ENCODE peak calls at places on chromosome 5, in five cellular contexts. One of them, this sample, is unnamed.

GRCh38 chr5:179264641-179265528 is 80.4 kb downstream of the ADAMTS2 start:
- DNase-seq in psoas muscle: no peak
- DNase-seq in HCT116: no peak
- DNase-seq in CD4-positive, CD25-positive, alpha-beta regulatory T cell: no peak
- DNase-seq in MM.1S: no peak
- DNase-seq in this sample: peak; percentile 24

GRCh38 chr5:94082405-94082804 is 341.0 kb upstream of the POU5F2 start:
- DNase-seq in psoas muscle: no peak
- DNase-seq in HCT116: no peak
- DNase-seq in CD4-positive, CD25-positive, alpha-beta regulatory T cell: no peak
- DNase-seq in MM.1S: no peak
- DNase-seq in this sample: no peak

GRCh38 chr5:159324097-159324760 is 6.1 kb downstream of the IL12B start:
- DNase-seq in psoas muscle: no peak
- DNase-seq in HCT116: no peak
- DNase-seq in CD4-positive, CD25-positive, alpha-beta regulatory T cell: no peak
- DNase-seq in MM.1S: no peak
- DNase-seq in this sample: no peak

GRCh38 chr5:107982703-107983425 is 312.1 kb upstream of the EFNA5 start:
- DNase-seq in psoas muscle: no peak
- DNase-seq in HCT116: no peak
- DNase-seq in CD4-positive, CD25-positive, alpha-beta regulatory T cell: no peak
- DNase-seq in MM.1S: no peak
- DNase-seq in this sample: no peak

GRCh38 chr5:135747824-135748223 is 86.6 kb upstream of the SLC25A48 start:
- DNase-seq in psoas muscle: no peak
- DNase-seq in HCT116: no peak
- DNase-seq in CD4-positive, CD25-positive, alpha-beta regulatory T cell: no peak
- DNase-seq in MM.1S: no peak
- DNase-seq in this sample: no peak

GRCh38 chr5:116237917-116238502 is 153.2 kb downstream of the COMMD10 start:
- DNase-seq in psoas muscle: no peak
- DNase-seq in HCT116: peak; percentile 4
- DNase-seq in CD4-positive, CD25-positive, alpha-beta regulatory T cell: peak; percentile 2
- DNase-seq in MM.1S: no peak
- DNase-seq in this sample: no peak

GRCh38 chr5:139833525-139833924 is 37.9 kb downstream of the PSD2 start:
- DNase-seq in psoas muscle: no peak
- DNase-seq in HCT116: no peak
- DNase-seq in CD4-positive, CD25-positive, alpha-beta regulatory T cell: no peak
- DNase-seq in MM.1S: no peak
- DNase-seq in this sample: no peak

GRCh38 chr5:51860532-51861018 is 477.3 kb downstream of the ISL1 start:
- DNase-seq in psoas muscle: no peak
- DNase-seq in HCT116: peak; percentile 2
- DNase-seq in CD4-positive, CD25-positive, alpha-beta regulatory T cell: no peak
- DNase-seq in MM.1S: no peak
- DNase-seq in this sample: no peak

GRCh38 chr5:31936699-31937098 is 237.4 kb downstream of the GOLPH3 start:
- DNase-seq in psoas muscle: no peak
- DNase-seq in HCT116: no peak
- DNase-seq in CD4-positive, CD25-positive, alpha-beta regulatory T cell: no peak
- DNase-seq in MM.1S: no peak
- DNase-seq in this sample: no peak

GRCh38 chr5:174733091-174733690 is 8.8 kb downstream of the MSX2 start:
- DNase-seq in psoas muscle: no peak
- DNase-seq in HCT116: no peak
- DNase-seq in CD4-positive, CD25-positive, alpha-beta regulatory T cell: no peak
- DNase-seq in MM.1S: no peak
- DNase-seq in this sample: no peak

GRCh38 chr5:14463629-14464028 is 118.0 kb upstream of the OTULINL start:
- DNase-seq in psoas muscle: no peak
- DNase-seq in HCT116: no peak
- DNase-seq in CD4-positive, CD25-positive, alpha-beta regulatory T cell: no peak
- DNase-seq in MM.1S: no peak
- DNase-seq in this sample: no peak

GRCh38 chr5:180329138-180329435 is 24.0 kb downstream of the GFPT2 start:
- DNase-seq in psoas muscle: no peak
- DNase-seq in HCT116: no peak
- DNase-seq in CD4-positive, CD25-positive, alpha-beta regulatory T cell: no peak
- DNase-seq in MM.1S: no peak
- DNase-seq in this sample: no peak

GRCh38 chr5:113510836-113511451 is 2.5 kb upstream of the YTHDC2 start:
- DNase-seq in psoas muscle: no peak
- DNase-seq in HCT116: peak; percentile 39
- DNase-seq in CD4-positive, CD25-positive, alpha-beta regulatory T cell: peak; percentile 49
- DNase-seq in MM.1S: peak; percentile 65
- DNase-seq in this sample: no peak

GRCh38 chr5:24141046-24141445 is 503.7 kb downstream of the CDH10 start:
- DNase-seq in psoas muscle: peak; percentile 48
- DNase-seq in HCT116: no peak
- DNase-seq in CD4-positive, CD25-positive, alpha-beta regulatory T cell: no peak
- DNase-seq in MM.1S: no peak
- DNase-seq in this sample: no peak

GRCh38 chr5:87329114-87329513 is 61.4 kb downstream of the RASA1 start:
- DNase-seq in psoas muscle: no peak
- DNase-seq in HCT116: no peak
- DNase-seq in CD4-positive, CD25-positive, alpha-beta regulatory T cell: no peak
- DNase-seq in MM.1S: no peak
- DNase-seq in this sample: no peak

GRCh38 chr5:72510610-72511121 is 3.5 kb upstream of the ZNF366 start:
- DNase-seq in psoas muscle: peak; percentile 85
- DNase-seq in HCT116: no peak
- DNase-seq in CD4-positive, CD25-positive, alpha-beta regulatory T cell: no peak
- DNase-seq in MM.1S: no peak
- DNase-seq in this sample: no peak

GRCh38 chr5:128201065-128201926 is 117.7 kb downstream of the SLC12A2 start:
- DNase-seq in psoas muscle: peak; percentile 89
- DNase-seq in HCT116: no peak
- DNase-seq in CD4-positive, CD25-positive, alpha-beta regulatory T cell: peak; percentile 80
- DNase-seq in MM.1S: peak; percentile 75
- DNase-seq in this sample: peak; percentile 93

GRCh38 chr5:115472601-115473000 is 72.0 kb downstream of the FEM1C start:
- DNase-seq in psoas muscle: peak; percentile 63
- DNase-seq in HCT116: no peak
- DNase-seq in CD4-positive, CD25-positive, alpha-beta regulatory T cell: no peak
- DNase-seq in MM.1S: no peak
- DNase-seq in this sample: no peak

GRCh38 chr5:64947031-64947430 is 178.3 kb downstream of the CWC27 start:
- DNase-seq in psoas muscle: no peak
- DNase-seq in HCT116: no peak
- DNase-seq in CD4-positive, CD25-positive, alpha-beta regulatory T cell: no peak
- DNase-seq in MM.1S: no peak
- DNase-seq in this sample: no peak

GRCh38 chr5:139671096-139671841 is 23.1 kb downstream of the CXXC5 start:
- DNase-seq in psoas muscle: no peak
- DNase-seq in HCT116: no peak
- DNase-seq in CD4-positive, CD25-positive, alpha-beta regulatory T cell: no peak
- DNase-seq in MM.1S: peak; percentile 63
- DNase-seq in this sample: no peak

GRCh38 chr5:53825926-53826325 is 265.5 kb downstream of the NDUFS4 start:
- DNase-seq in psoas muscle: no peak
- DNase-seq in HCT116: no peak
- DNase-seq in CD4-positive, CD25-positive, alpha-beta regulatory T cell: no peak
- DNase-seq in MM.1S: no peak
- DNase-seq in this sample: no peak

GRCh38 chr5:178376906-178377582 is 144.4 kb upstream of the PHYKPL start:
- DNase-seq in psoas muscle: no peak
- DNase-seq in HCT116: no peak
- DNase-seq in CD4-positive, CD25-positive, alpha-beta regulatory T cell: no peak
- DNase-seq in MM.1S: no peak
- DNase-seq in this sample: no peak

GRCh38 chr5:136432705-136433104 is 67.4 kb upstream of the TRPC7 start:
- DNase-seq in psoas muscle: no peak
- DNase-seq in HCT116: no peak
- DNase-seq in CD4-positive, CD25-positive, alpha-beta regulatory T cell: no peak
- DNase-seq in MM.1S: no peak
- DNase-seq in this sample: no peak

GRCh38 chr5:9350301-9350797 is 195.5 kb downstream of the SEMA5A start:
- DNase-seq in psoas muscle: no peak
- DNase-seq in HCT116: no peak
- DNase-seq in CD4-positive, CD25-positive, alpha-beta regulatory T cell: no peak
- DNase-seq in MM.1S: no peak
- DNase-seq in this sample: no peak

DNA sequence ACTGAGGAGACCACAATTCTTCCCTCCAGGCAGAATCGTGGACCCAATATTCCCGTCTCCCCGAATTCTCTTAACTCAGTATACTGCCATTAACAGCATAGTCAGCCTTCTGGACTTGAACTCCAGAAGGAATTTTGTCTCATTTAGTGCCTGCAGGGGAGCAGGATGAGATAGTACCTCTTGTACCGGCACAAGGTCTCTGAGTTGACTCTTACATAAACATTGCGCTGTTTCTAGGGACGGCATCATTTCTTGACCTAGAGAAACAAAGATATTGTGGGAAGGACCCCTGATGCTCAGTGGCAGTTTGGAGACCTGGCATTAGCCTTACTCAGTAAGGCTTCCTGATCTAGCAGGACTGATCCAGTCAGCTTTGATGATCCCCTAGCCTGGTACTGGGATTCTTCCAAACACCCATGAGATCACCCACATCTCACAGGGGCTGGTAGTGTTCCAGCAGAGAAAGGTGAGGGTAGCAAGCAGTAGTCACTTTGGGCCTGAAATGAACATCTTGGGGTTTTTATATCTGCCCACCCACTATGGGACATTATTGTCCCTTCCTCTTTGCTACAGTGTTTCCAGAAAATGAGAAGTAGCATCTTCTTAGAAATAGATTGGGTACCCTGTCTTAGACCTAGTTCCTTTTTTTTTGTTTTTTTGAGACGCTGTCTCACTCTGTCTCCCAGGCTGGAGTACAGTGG is 249.0 kb upstream of the ANKRD55 start:
- DNase-seq in psoas muscle: no peak
- DNase-seq in HCT116: no peak
- DNase-seq in CD4-positive, CD25-positive, alpha-beta regulatory T cell: no peak
- DNase-seq in MM.1S: no peak
- DNase-seq in this sample: no peak
- H3K4me3 ChIP-seq in psoas muscle: peak overlapping the region; percentile 72
- H3K4me3 ChIP-seq in HCT116: no peak overlapping the region
- H3K4me3 ChIP-seq in CD4-positive, CD25-positive, alpha-beta regulatory T cell: peak overlapping the region; percentile 85
- H3K4me3 ChIP-seq in MM.1S: peak overlapping the region; percentile 69
- H3K4me3 ChIP-seq in this sample: peak overlapping the region; percentile 67

GRCh38 chr5:170397059-170397458 is 7.9 kb upstream of the KCNMB1 start:
- DNase-seq in psoas muscle: no peak
- DNase-seq in HCT116: no peak
- DNase-seq in CD4-positive, CD25-positive, alpha-beta regulatory T cell: no peak
- DNase-seq in MM.1S: no peak
- DNase-seq in this sample: no peak
- H3K27ac ChIP-seq in psoas muscle: no peak overlapping the region
- H3K27ac ChIP-seq in HCT116: no peak overlapping the region
- H3K27ac ChIP-seq in CD4-positive, CD25-positive, alpha-beta regulatory T cell: no peak overlapping the region
- H3K27ac ChIP-seq in MM.1S: no peak overlapping the region
- H3K27ac ChIP-seq in this sample: no peak overlapping the region

DNA sequence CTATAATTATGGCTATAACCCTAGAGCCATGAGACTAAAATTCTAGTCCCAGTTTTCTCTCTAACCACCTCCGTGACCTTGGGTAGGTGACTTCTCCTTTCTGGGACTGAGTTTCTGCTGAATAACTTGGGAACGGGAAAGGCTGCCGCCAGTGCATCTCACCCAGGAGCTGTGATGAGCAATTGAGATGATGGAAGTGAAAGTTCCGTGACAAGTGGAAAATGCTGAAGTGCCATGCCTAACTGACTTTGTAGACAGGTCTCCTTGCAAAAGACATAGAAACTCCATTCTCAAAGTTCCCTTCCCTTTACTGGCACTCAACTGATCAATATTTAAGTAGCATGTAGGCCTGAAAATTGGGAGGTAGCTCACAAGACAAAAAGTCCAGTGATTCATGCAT is 6.3 kb upstream of the ADAM19 start:
- DNase-seq in psoas muscle: no peak
- DNase-seq in HCT116: no peak
- DNase-seq in CD4-positive, CD25-positive, alpha-beta regulatory T cell: no peak
- DNase-seq in MM.1S: no peak
- DNase-seq in this sample: no peak
- H3K4me3 ChIP-seq in psoas muscle: no peak overlapping the region
- H3K4me3 ChIP-seq in HCT116: no peak overlapping the region
- H3K4me3 ChIP-seq in CD4-positive, CD25-positive, alpha-beta regulatory T cell: no peak overlapping the region
- H3K4me3 ChIP-seq in MM.1S: no peak overlapping the region
- H3K4me3 ChIP-seq in this sample: no peak overlapping the region

GRCh38 chr5:132417461-132417860 is 48.0 kb downstream of the SLC22A5 start:
- DNase-seq in psoas muscle: no peak
- DNase-seq in HCT116: no peak
- DNase-seq in CD4-positive, CD25-positive, alpha-beta regulatory T cell: no peak
- DNase-seq in MM.1S: no peak
- DNase-seq in this sample: no peak

GRCh38 chr5:132419517-132420468 is 50.3 kb downstream of the SLC22A5 start:
- DNase-seq in psoas muscle: peak; percentile 83
- DNase-seq in HCT116: peak; percentile 56
- DNase-seq in CD4-positive, CD25-positive, alpha-beta regulatory T cell: peak; percentile 76
- DNase-seq in MM.1S: peak; percentile 89
- DNase-seq in this sample: peak; percentile 67

GRCh38 chr5:132417889-132418432 is 48.5 kb downstream of the SLC22A5 start:
- DNase-seq in psoas muscle: no peak
- DNase-seq in HCT116: no peak
- DNase-seq in CD4-positive, CD25-positive, alpha-beta regulatory T cell: no peak
- DNase-seq in MM.1S: no peak
- DNase-seq in this sample: no peak

GRCh38 chr5:132417010-132417439 is 47.5 kb downstream of the SLC22A5 start:
- DNase-seq in psoas muscle: no peak
- DNase-seq in HCT116: no peak
- DNase-seq in CD4-positive, CD25-positive, alpha-beta regulatory T cell: no peak
- DNase-seq in MM.1S: no peak
- DNase-seq in this sample: no peak

DNA sequence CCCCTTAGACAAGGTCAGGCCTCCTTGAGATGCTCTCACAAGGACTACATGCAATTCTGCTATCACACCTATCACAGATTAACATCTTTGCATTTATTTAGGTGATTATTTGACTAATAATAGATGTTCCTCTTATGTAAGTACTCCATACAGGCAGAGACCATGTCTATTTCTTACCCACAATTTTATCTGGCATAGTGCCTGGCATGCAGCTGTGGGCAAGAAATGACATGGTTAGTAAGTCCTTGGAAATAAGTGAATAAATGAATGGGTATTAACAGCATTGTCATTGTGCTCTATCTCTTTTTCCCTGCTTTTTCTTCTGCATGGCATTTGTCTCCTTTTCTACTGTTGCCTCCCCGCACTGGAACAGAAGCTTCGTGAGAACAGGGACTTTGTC is 49.4 kb downstream of the SLC22A5 start:
- DNase-seq in psoas muscle: no peak
- DNase-seq in HCT116: no peak
- DNase-seq in CD4-positive, CD25-positive, alpha-beta regulatory T cell: no peak
- DNase-seq in MM.1S: no peak
- DNase-seq in this sample: no peak
- H3K27ac ChIP-seq in psoas muscle: peak overlapping the region; percentile 66
- H3K27ac ChIP-seq in HCT116: no peak overlapping the region
- H3K27ac ChIP-seq in CD4-positive, CD25-positive, alpha-beta regulatory T cell: peak overlapping the region; percentile 92
- H3K27ac ChIP-seq in MM.1S: peak overlapping the region; percentile 98
- H3K27ac ChIP-seq in this sample: peak overlapping the region; percentile 78

This sample was measured in stomach.